ENCODE peak calls at places on chromosomes 3 and 15, in four cellular contexts. O is ureter, D is NCI-H1694 treated with DMSO at 0.1 percent for 48 hours, B is endothelial cell. F is an unnamed sample.

GRCh38 chr15:70495988-70496387 is 267.4 kb downstream of the UACA start:
- DNase-seq in O (no peak), B (no peak), D (no peak), F (no peak)

GRCh38 chr3:98580774-98581365 is 12.5 kb downstream of the CPOX start:
- DNase-seq in D (no peak), O (no peak), B (no peak), F (no peak)

GRCh38 chr3:11552289-11553264 is 91.1 kb downstream of the VGLL4 start:
- DNase-seq in B (no peak), O (no peak), D (no peak), F (no peak)

GRCh38 chr15:45346381-45346780 is 32.0 kb downstream of the GATM start:
- DNase-seq in O (no peak), B (no peak), D (no peak), F (no peak)

GRCh38 chr3:52247455-52248164 is 2.1 kb downstream of the PPM1M start:
- DNase-seq in B (no peak), D (no peak), O (no peak), F (no peak)

GRCh38 chr3:173058229-173058628 is 82.8 kb downstream of the SPATA16 start:
- DNase-seq in O (no peak), B (no peak), D (no peak), F (no peak)

GRCh38 chr15:48602358-48603122 is 43.0 kb downstream of the FBN1 start:
- DNase-seq in D (no peak), B (no peak), O (no peak), F (no peak)

GRCh38 chr15:100928632-100929280 is 9.6 kb downstream of the LRRK1 start:
- DNase-seq in O (no peak), B (no peak), D (no peak), F (no peak)

GRCh38 chr3:63514678-63515077 is 137.8 kb upstream of the SNTN start:
- DNase-seq in D (no peak), B (no peak), O (no peak), F (no peak)

GRCh38 chr15:89472785-89473256 is 23.6 kb downstream of the RHCG start:
- DNase-seq in D (peak), B (peak), O (no peak), F (peak)

GRCh38 chr3:113404637-113405036 is 36.7 kb downstream of the CFAP44 start:
- DNase-seq in O (no peak), B (no peak), D (no peak), F (no peak)

GRCh38 chr3:122085666-122086065 is 30.5 kb downstream of the CD86 start:
- DNase-seq in O (no peak), D (no peak), B (no peak), F (no peak)

GRCh38 chr15:39628821-39629220 is 47.9 kb downstream of the THBS1 start:
- DNase-seq in O (no peak), D (peak), B (no peak), F (no peak)

GRCh38 chr3:172918165-172918564 is 167.6 kb downstream of the ECT2 start:
- DNase-seq in O (no peak), D (no peak), B (no peak), F (no peak)

GRCh38 chr3:30693470-30694120 is 87.2 kb downstream of the TGFBR2 start:
- DNase-seq in D (peak), O (no peak), B (peak), F (peak)

GRCh38 chr15:42914728-42915497 is 5.7 kb downstream of the TTBK2 start:
- DNase-seq in D (no peak), B (no peak), O (no peak), F (peak)

GRCh38 chr3:174767853-174768382 is 91.2 kb upstream of the NAALADL2 start:
- DNase-seq in O (no peak), D (no peak), B (no peak), F (no peak)

GRCh38 chr3:14933829-14934425 is 13.5 kb upstream of the NR2C2 start:
- DNase-seq in O (no peak), B (no peak), D (no peak), F (no peak)

GRCh38 chr3:50806806-50807205 is 132.1 kb downstream of the DOCK3 start:
- DNase-seq in D (no peak), B (no peak), O (no peak), F (no peak)

GRCh38 chr3:32440481-32441350 is 49.1 kb downstream of the CMTM7 start:
- DNase-seq in D (no peak), B (no peak), O (no peak), F (peak)

GRCh38 chr3:195907730-195908438 is 467 bp downstream of the TNK2 start:
- DNase-seq in D (peak), O (no peak), B (no peak), F (peak)

GRCh38 chr3:25045291-25045690 is 382.8 kb upstream of the RARB start:
- DNase-seq in D (no peak), B (peak), O (no peak), F (no peak)

GRCh38 chr3:29950232-29950631 is 656.2 kb upstream of the TGFBR2 start:
- DNase-seq in O (no peak), D (no peak), B (no peak), F (no peak)

GRCh38 chr3:124439586-124439985 is 290.7 kb upstream of the UMPS start:
- DNase-seq in B (no peak), O (no peak), D (no peak), F (peak)

GRCh38 chr3:40494698-40495097 is 11.1 kb upstream of the ZNF620 start:
- DNase-seq in O (no peak), D (no peak), B (no peak), F (no peak)

GRCh38 chr3:105561875-105562274 is 195.2 kb downstream of the ALCAM start:
- DNase-seq in D (no peak), B (no peak), O (no peak), F (no peak)

GRCh38 chr3:139564290-139564861 is 24.8 kb upstream of the RBP1 start:
- DNase-seq in O (no peak), B (peak), D (peak), F (peak)

GRCh38 chr3:168116279-168116678 is 20.6 kb upstream of the GOLIM4 start:
- DNase-seq in O (peak), D (no peak), B (no peak), F (no peak)

GRCh38 chr3:88005066-88005465 is 53.7 kb downstream of the CGGBP1 start:
- DNase-seq in D (peak), O (no peak), B (no peak), F (peak)

GRCh38 chr15:35583863-35584528 is 38.0 kb upstream of the DPH6 start:
- DNase-seq in B (no peak), D (no peak), O (no peak), F (no peak)

GRCh38 chr3:195258449-195259145 is 12.4 kb downstream of the XXYLT1 start:
- DNase-seq in D (peak), O (peak), B (no peak), F (no peak)

GRCh38 chr3:115989927-115990326 is 366.6 kb downstream of the GAP43 start:
- DNase-seq in D (no peak), O (no peak), B (no peak), F (peak)

GRCh38 chr15:99333413-99333812 is 82.1 kb downstream of the LRRC28 start:
- DNase-seq in O (no peak), D (no peak), B (no peak), F (no peak)

GRCh38 chr15:73631915-73632669 is 1.1 kb downstream of the NPTN start:
- DNase-seq in B (no peak), D (no peak), O (peak), F (peak)

GRCh38 chr3:183555541-183556081 is at the start of gene KLHL6:
- DNase-seq in O (peak), B (peak), D (no peak), F (peak)

GRCh38 chr3:48851407-48851806 is 3.7 kb upstream of the PRKAR2A start:
- DNase-seq in B (no peak), O (no peak), D (no peak), F (peak)

GRCh38 chr3:170690133-170690981 is 104.5 kb upstream of the SLC7A14 start:
- DNase-seq in D (peak), O (peak), B (peak), F (peak)